ENCODE peak calls at places on chromosomes 6 and 20, in four cellular contexts. One of them, this sample, is unnamed.
A peak's percentile ranks its signal among the peaks of the same experiment; 100 is the strongest.

GRCh38 chr6:34468378-34468892 is 2.6 kb downstream of the PACSIN1 start:
- DNase-seq in cardiac muscle cell: no peak
- DNase-seq in KBM-7: no peak
- DNase-seq in iris pigment epithelial cell: no peak
- DNase-seq in this sample: no peak

GRCh38 chr6:138107752-138108592 is 753 bp upstream of the PERP start:
- DNase-seq in cardiac muscle cell: no peak
- DNase-seq in iris pigment epithelial cell: no peak
- DNase-seq in KBM-7: no peak
- DNase-seq in this sample: no peak

GRCh38 chr6:143675946-143676345 is 1.8 kb upstream of the PHACTR2 start:
- DNase-seq in cardiac muscle cell: peak; percentile 48
- DNase-seq in iris pigment epithelial cell: peak; percentile 80
- DNase-seq in KBM-7: no peak
- DNase-seq in this sample: no peak

GRCh38 chr20:61522498-61523090 is 270.5 kb downstream of the CDH4 start:
- DNase-seq in KBM-7: no peak
- DNase-seq in iris pigment epithelial cell: no peak
- DNase-seq in cardiac muscle cell: no peak
- DNase-seq in this sample: no peak

GRCh38 chr20:32050851-32051556 is 1.0 kb upstream of the HCK start:
- DNase-seq in KBM-7: peak; percentile 85
- DNase-seq in iris pigment epithelial cell: no peak
- DNase-seq in cardiac muscle cell: no peak
- DNase-seq in this sample: peak; percentile 71

GRCh38 chr6:116287668-116288282 is 8.0 kb upstream of the TSPYL1 start:
- DNase-seq in cardiac muscle cell: peak; percentile 70
- DNase-seq in iris pigment epithelial cell: peak; percentile 66
- DNase-seq in KBM-7: peak; percentile 61
- DNase-seq in this sample: peak; percentile 26

GRCh38 chr20:5195655-5196054 is 68.8 kb downstream of the CDS2 start:
- DNase-seq in KBM-7: no peak
- DNase-seq in cardiac muscle cell: no peak
- DNase-seq in iris pigment epithelial cell: peak; percentile 87
- DNase-seq in this sample: no peak

GRCh38 chr6:110581682-110582081 is 105.3 kb upstream of the SLC22A16 start:
- DNase-seq in iris pigment epithelial cell: no peak
- DNase-seq in KBM-7: no peak
- DNase-seq in cardiac muscle cell: no peak
- DNase-seq in this sample: no peak

GRCh38 chr6:44275271-44275748 is 5.1 kb downstream of the TMEM151B start:
- DNase-seq in KBM-7: no peak
- DNase-seq in iris pigment epithelial cell: no peak
- DNase-seq in cardiac muscle cell: no peak
- DNase-seq in this sample: no peak

GRCh38 chr6:123263981-123264380 is 267.9 kb downstream of the CLVS2 start:
- DNase-seq in cardiac muscle cell: no peak
- DNase-seq in iris pigment epithelial cell: no peak
- DNase-seq in KBM-7: no peak
- DNase-seq in this sample: no peak

GRCh38 chr6:13277231-13277630 is 51.1 kb downstream of the TBC1D7 start:
- DNase-seq in iris pigment epithelial cell: no peak
- DNase-seq in KBM-7: no peak
- DNase-seq in cardiac muscle cell: no peak
- DNase-seq in this sample: no peak

GRCh38 chr20:52166150-52166549 is 25.4 kb downstream of the ZFP64 start:
- DNase-seq in iris pigment epithelial cell: no peak
- DNase-seq in KBM-7: no peak
- DNase-seq in cardiac muscle cell: no peak
- DNase-seq in this sample: no peak

GRCh38 chr20:51565741-51566140 is 23.2 kb upstream of the NFATC2 start:
- DNase-seq in iris pigment epithelial cell: peak; percentile 26
- DNase-seq in KBM-7: no peak
- DNase-seq in cardiac muscle cell: peak; percentile 8
- DNase-seq in this sample: no peak

GRCh38 chr20:14553774-14554524 is 216.5 kb upstream of the FLRT3 start:
- DNase-seq in KBM-7: no peak
- DNase-seq in cardiac muscle cell: peak; percentile 1
- DNase-seq in iris pigment epithelial cell: peak; percentile 5
- DNase-seq in this sample: no peak